ENCODE peak calls at places on chromosomes 4 and X, in eight cellular contexts. One of them, this sample, is unnamed.

GRCh38 chrX:37685452-37686347 is at the start of gene XK:
- DNase-seq in Panc1: no peak
- DNase-seq in iris pigment epithelial cell: peak
- DNase-seq in foreskin keratinocyte: no peak
- DNase-seq in right lobe of liver: peak
- DNase-seq in HEK293T: peak
- DNase-seq in occipital lobe: peak
- DNase-seq in stimulated activated CD8-positive, alpha-beta memory T cell treated with anti-CD3 and anti-CD28 coated beads, Interleukin-7, amount 100 ng/mL, for 24 hours: no peak
- DNase-seq in this sample: no peak

GRCh38 chr4:7744131-7744804 is 195.4 kb downstream of the AFAP1 start:
- DNase-seq in Panc1: no peak
- DNase-seq in iris pigment epithelial cell: no peak
- DNase-seq in foreskin keratinocyte: no peak
- DNase-seq in right lobe of liver: no peak
- DNase-seq in HEK293T: no peak
- DNase-seq in occipital lobe: no peak
- DNase-seq in stimulated activated CD8-positive, alpha-beta memory T cell treated with anti-CD3 and anti-CD28 coated beads, Interleukin-7, amount 100 ng/mL, for 24 hours: no peak
- DNase-seq in this sample: no peak

GRCh38 chr4:174669278-174669677 is 147.0 kb upstream of the HPGD start:
- DNase-seq in Panc1: peak
- DNase-seq in iris pigment epithelial cell: peak
- DNase-seq in foreskin keratinocyte: peak
- DNase-seq in right lobe of liver: no peak
- DNase-seq in HEK293T: no peak
- DNase-seq in occipital lobe: no peak
- DNase-seq in stimulated activated CD8-positive, alpha-beta memory T cell treated with anti-CD3 and anti-CD28 coated beads, Interleukin-7, amount 100 ng/mL, for 24 hours: no peak
- DNase-seq in this sample: no peak

GRCh38 chr4:46016306-46016705 is 107.5 kb downstream of the GABRG1 start:
- DNase-seq in Panc1: no peak
- DNase-seq in iris pigment epithelial cell: no peak
- DNase-seq in foreskin keratinocyte: no peak
- DNase-seq in right lobe of liver: no peak
- DNase-seq in HEK293T: no peak
- DNase-seq in occipital lobe: no peak
- DNase-seq in stimulated activated CD8-positive, alpha-beta memory T cell treated with anti-CD3 and anti-CD28 coated beads, Interleukin-7, amount 100 ng/mL, for 24 hours: no peak
- DNase-seq in this sample: peak

GRCh38 chrX:72054776-72055495 is 76.8 kb downstream of the RTL5 start:
- DNase-seq in Panc1: no peak
- DNase-seq in iris pigment epithelial cell: no peak
- DNase-seq in foreskin keratinocyte: no peak
- DNase-seq in right lobe of liver: no peak
- DNase-seq in HEK293T: no peak
- DNase-seq in occipital lobe: peak
- DNase-seq in stimulated activated CD8-positive, alpha-beta memory T cell treated with anti-CD3 and anti-CD28 coated beads, Interleukin-7, amount 100 ng/mL, for 24 hours: no peak
- DNase-seq in this sample: no peak

GRCh38 chrX:133335027-133335426 is 80.3 kb downstream of the GPC4 start:
- DNase-seq in Panc1: no peak
- DNase-seq in iris pigment epithelial cell: peak
- DNase-seq in foreskin keratinocyte: no peak
- DNase-seq in right lobe of liver: no peak
- DNase-seq in HEK293T: peak
- DNase-seq in occipital lobe: no peak
- DNase-seq in stimulated activated CD8-positive, alpha-beta memory T cell treated with anti-CD3 and anti-CD28 coated beads, Interleukin-7, amount 100 ng/mL, for 24 hours: no peak
- DNase-seq in this sample: peak

GRCh38 chrX:38570396-38570795 is 9.1 kb downstream of the TSPAN7 start:
- DNase-seq in Panc1: no peak
- DNase-seq in iris pigment epithelial cell: no peak
- DNase-seq in foreskin keratinocyte: no peak
- DNase-seq in right lobe of liver: no peak
- DNase-seq in HEK293T: no peak
- DNase-seq in occipital lobe: no peak
- DNase-seq in stimulated activated CD8-positive, alpha-beta memory T cell treated with anti-CD3 and anti-CD28 coated beads, Interleukin-7, amount 100 ng/mL, for 24 hours: no peak
- DNase-seq in this sample: no peak

GRCh38 chr4:175435437-175435836 is 376.6 kb downstream of the GPM6A start:
- DNase-seq in Panc1: no peak
- DNase-seq in iris pigment epithelial cell: peak
- DNase-seq in foreskin keratinocyte: no peak
- DNase-seq in right lobe of liver: no peak
- DNase-seq in HEK293T: no peak
- DNase-seq in occipital lobe: no peak
- DNase-seq in stimulated activated CD8-positive, alpha-beta memory T cell treated with anti-CD3 and anti-CD28 coated beads, Interleukin-7, amount 100 ng/mL, for 24 hours: no peak
- DNase-seq in this sample: no peak

GRCh38 chrX:69021561-69021960 is 143.7 kb downstream of the PJA1 start:
- DNase-seq in Panc1: no peak
- DNase-seq in iris pigment epithelial cell: no peak
- DNase-seq in foreskin keratinocyte: no peak
- DNase-seq in right lobe of liver: no peak
- DNase-seq in HEK293T: peak
- DNase-seq in occipital lobe: no peak
- DNase-seq in stimulated activated CD8-positive, alpha-beta memory T cell treated with anti-CD3 and anti-CD28 coated beads, Interleukin-7, amount 100 ng/mL, for 24 hours: no peak
- DNase-seq in this sample: no peak

GRCh38 chrX:69085151-69085550 is 80.1 kb downstream of the PJA1 start:
- DNase-seq in Panc1: no peak
- DNase-seq in iris pigment epithelial cell: no peak
- DNase-seq in foreskin keratinocyte: no peak
- DNase-seq in right lobe of liver: no peak
- DNase-seq in HEK293T: no peak
- DNase-seq in occipital lobe: no peak
- DNase-seq in stimulated activated CD8-positive, alpha-beta memory T cell treated with anti-CD3 and anti-CD28 coated beads, Interleukin-7, amount 100 ng/mL, for 24 hours: no peak
- DNase-seq in this sample: no peak

GRCh38 chr4:56348582-56348981 is 38.7 kb downstream of the AASDH start:
- DNase-seq in Panc1: no peak
- DNase-seq in iris pigment epithelial cell: no peak
- DNase-seq in foreskin keratinocyte: no peak
- DNase-seq in right lobe of liver: no peak
- DNase-seq in HEK293T: no peak
- DNase-seq in occipital lobe: no peak
- DNase-seq in stimulated activated CD8-positive, alpha-beta memory T cell treated with anti-CD3 and anti-CD28 coated beads, Interleukin-7, amount 100 ng/mL, for 24 hours: no peak
- DNase-seq in this sample: no peak

GRCh38 chr4:153619811-153620210 is 64.3 kb upstream of the TLR2 start:
- DNase-seq in Panc1: no peak
- DNase-seq in iris pigment epithelial cell: no peak
- DNase-seq in foreskin keratinocyte: no peak
- DNase-seq in right lobe of liver: no peak
- DNase-seq in HEK293T: no peak
- DNase-seq in occipital lobe: no peak
- DNase-seq in stimulated activated CD8-positive, alpha-beta memory T cell treated with anti-CD3 and anti-CD28 coated beads, Interleukin-7, amount 100 ng/mL, for 24 hours: no peak
- DNase-seq in this sample: no peak

GRCh38 chr4:98728433-98728832 is 70.0 kb upstream of the TSPAN5 start:
- DNase-seq in Panc1: no peak
- DNase-seq in iris pigment epithelial cell: peak
- DNase-seq in foreskin keratinocyte: no peak
- DNase-seq in right lobe of liver: no peak
- DNase-seq in HEK293T: no peak
- DNase-seq in occipital lobe: peak
- DNase-seq in stimulated activated CD8-positive, alpha-beta memory T cell treated with anti-CD3 and anti-CD28 coated beads, Interleukin-7, amount 100 ng/mL, for 24 hours: no peak
- DNase-seq in this sample: peak

GRCh38 chrX:7983594-7983993 is 56.4 kb upstream of the PNPLA4 start:
- DNase-seq in Panc1: no peak
- DNase-seq in iris pigment epithelial cell: no peak
- DNase-seq in foreskin keratinocyte: no peak
- DNase-seq in right lobe of liver: no peak
- DNase-seq in HEK293T: no peak
- DNase-seq in occipital lobe: no peak
- DNase-seq in stimulated activated CD8-positive, alpha-beta memory T cell treated with anti-CD3 and anti-CD28 coated beads, Interleukin-7, amount 100 ng/mL, for 24 hours: no peak
- DNase-seq in this sample: no peak

GRCh38 chr4:126915999-126916625 is 716.6 kb upstream of the INTU start:
- DNase-seq in Panc1: no peak
- DNase-seq in iris pigment epithelial cell: no peak
- DNase-seq in foreskin keratinocyte: no peak
- DNase-seq in right lobe of liver: no peak
- DNase-seq in HEK293T: no peak
- DNase-seq in occipital lobe: no peak
- DNase-seq in stimulated activated CD8-positive, alpha-beta memory T cell treated with anti-CD3 and anti-CD28 coated beads, Interleukin-7, amount 100 ng/mL, for 24 hours: no peak
- DNase-seq in this sample: peak

This sample was measured in SK-N-MC.